ENCODE peak calls at places on chromosome X, in ten cellular contexts. M is M059J; R is right cardiac atrium; Q is mesenchymal stem cell; K is BE2C; I is stimulated activated CD8-positive, alpha-beta memory T cell treated with anti-CD3 and anti-CD28 coated beads, Interleukin-7, amount 100 ng/mL, for 48 hours; J is fibroblast of pulmonary artery; G is GDM1; H is pancreas; E is stimulated activated CD4-positive, alpha-beta T cell treated with anti-CD3 and anti-CD28 coated beads, Interleukin-15, amount 100 ng/mL, for 1 hour. T is an unnamed sample.

GRCh38 chrX:17597836-17598434 is 139.4 kb upstream of the SCML1 start:
- DNase-seq in M (peak; percentile 60), I (no peak), H (peak; percentile 77), K (peak; percentile 70), E (no peak), R (peak; percentile 93), G (no peak), J (peak; percentile 79), Q (no peak), T (peak; percentile 82)

GRCh38 chrX:149825424-149825823 is 43.7 kb downstream of the MAGEA9 start:
- DNase-seq in E (peak; percentile 37), J (peak; percentile 8), K (peak; percentile 54), G (no peak), M (peak; percentile 27), R (peak; percentile 68), Q (peak; percentile 4), H (no peak), I (peak; percentile 5), T (no peak)

GRCh38 chrX:153573999-153574398 is 24.9 kb downstream of the CCNQ start:
- DNase-seq in J (no peak), E (no peak), K (no peak), I (no peak), R (no peak), Q (no peak), H (no peak), G (no peak), M (peak; percentile 15), T (no peak)

GRCh38 chrX:6311540-6311939 is 82.9 kb upstream of the NLGN4X start:
- DNase-seq in H (no peak), M (no peak), I (no peak), E (no peak), Q (no peak), R (no peak), J (no peak), G (no peak), K (no peak), T (no peak)

GRCh38 chrX:113274801-113275200 is 434.2 kb upstream of the AMOT start:
- DNase-seq in J (no peak), E (no peak), M (peak; percentile 23), G (no peak), I (no peak), R (no peak), Q (no peak), K (no peak), H (no peak), T (no peak)

GRCh38 chrX:35919536-35920309 is at the start of gene CFAP47:
- DNase-seq in K (peak; percentile 71), I (no peak), R (peak; percentile 60), J (no peak), Q (peak; percentile 36), E (no peak), M (no peak), H (peak; percentile 46), G (no peak), T (no peak)

GRCh38 chrX:1468250-1468772 is 15.6 kb upstream of the ASMTL start:
- DNase-seq in G (peak; percentile 85), I (peak; percentile 78), R (no peak), K (no peak), E (peak; percentile 63), M (peak; percentile 95), H (no peak), J (peak; percentile 9), Q (no peak), T (peak; percentile 42)

GRCh38 chrX:132576945-132577344 is 88.1 kb upstream of the MBNL3 start:
- DNase-seq in I (no peak), H (no peak), R (no peak), J (no peak), M (no peak), Q (peak; percentile 1), K (no peak), G (no peak), E (no peak), T (no peak)

GRCh38 chrX:56974408-56974807 is 20.9 kb downstream of the SPIN3 start:
- DNase-seq in R (no peak), K (no peak), G (no peak), Q (no peak), I (no peak), J (no peak), E (no peak), H (no peak), M (no peak), T (no peak)

GRCh38 chrX:138890491-138890890 is 179.0 kb upstream of the FGF13 start:
- DNase-seq in K (no peak), H (no peak), I (no peak), Q (no peak), G (no peak), E (no peak), R (no peak), J (no peak), M (no peak), T (no peak)

GRCh38 chrX:97211070-97211469 is 327.4 kb downstream of the RPA4 start:
- DNase-seq in M (no peak), R (no peak), H (no peak), J (peak; percentile 3), G (no peak), E (no peak), K (no peak), I (no peak), Q (no peak), T (no peak)

T was measured in sciatic nerve.